ENCODE peak calls at places on chromosome X, in four cellular contexts. One of them, this sample, is unnamed.

GRCh38 chrX:154037754-154038153 is 18.1 kb upstream of the IRAK1 start:
- DNase-seq in mesendoderm: no peak
- DNase-seq in H9: no peak
- DNase-seq in H1: no peak
- DNase-seq in this sample: no peak

GRCh38 chrX:46173159-46173558 is 372.1 kb downstream of the ZNF674 start:
- DNase-seq in H9: no peak
- DNase-seq in mesendoderm: no peak
- DNase-seq in H1: no peak
- DNase-seq in this sample: no peak

GRCh38 chrX:124393238-124393637 is 46.9 kb downstream of the SH2D1A start:
- DNase-seq in H9: no peak
- DNase-seq in H1: no peak
- DNase-seq in mesendoderm: no peak
- DNase-seq in this sample: no peak

GRCh38 chrX:19566359-19567141 is 51.2 kb upstream of the MAP3K15 start:
- DNase-seq in H1: no peak
- DNase-seq in H9: no peak
- DNase-seq in mesendoderm: peak; percentile 81
- DNase-seq in this sample: peak; percentile 69

GRCh38 chrX:79065696-79066095 is 78.8 kb upstream of the GPR174 start:
- DNase-seq in mesendoderm: no peak
- DNase-seq in H1: no peak
- DNase-seq in H9: no peak
- DNase-seq in this sample: no peak

GRCh38 chrX:21373637-21374162 is 518 bp upstream of the CNKSR2 start:
- DNase-seq in mesendoderm: peak; percentile 20
- DNase-seq in H1: no peak
- DNase-seq in H9: peak; percentile 28
- DNase-seq in this sample: no peak

GRCh38 chrX:105150557-105150956 is 69.9 kb downstream of the TEX13A start:
- DNase-seq in H9: no peak
- DNase-seq in mesendoderm: no peak
- DNase-seq in H1: no peak
- DNase-seq in this sample: no peak

GRCh38 chrX:112816908-112817307 is 23.7 kb downstream of the AMOT start:
- DNase-seq in H9: no peak
- DNase-seq in H1: no peak
- DNase-seq in mesendoderm: no peak
- DNase-seq in this sample: no peak

GRCh38 chrX:132025085-132025484 is 2.0 kb downstream of the STK26 start:
- DNase-seq in mesendoderm: peak; percentile 48
- DNase-seq in H1: no peak
- DNase-seq in H9: no peak
- DNase-seq in this sample: no peak

GRCh38 chrX:88613338-88613737 is 133.7 kb upstream of the CPXCR1 start:
- DNase-seq in H1: no peak
- DNase-seq in mesendoderm: peak; percentile 68
- DNase-seq in H9: peak; percentile 32
- DNase-seq in this sample: no peak

GRCh38 chrX:65196758-65197371 is 220.6 kb upstream of the ZC4H2 start:
- DNase-seq in H1: peak; percentile 56
- DNase-seq in H9: peak; percentile 82
- DNase-seq in mesendoderm: peak; percentile 96
- DNase-seq in this sample: no peak
- H2BK5ac ChIP-seq in H1: no peak overlapping the region
- H2BK5ac ChIP-seq in H9: no peak overlapping the region
- H2BK5ac ChIP-seq in mesendoderm: no peak overlapping the region
- H2BK5ac ChIP-seq in this sample: no peak overlapping the region

GRCh38 chrX:80485543-80485942 is 65.3 kb downstream of the TENT5D start:
- DNase-seq in H9: no peak
- DNase-seq in mesendoderm: no peak
- DNase-seq in H1: no peak
- DNase-seq in this sample: no peak

GRCh38 chrX:80486299-80486698 is 66.1 kb downstream of the TENT5D start:
- DNase-seq in H1: no peak
- DNase-seq in H9: no peak
- DNase-seq in mesendoderm: no peak
- DNase-seq in this sample: no peak

DNA sequence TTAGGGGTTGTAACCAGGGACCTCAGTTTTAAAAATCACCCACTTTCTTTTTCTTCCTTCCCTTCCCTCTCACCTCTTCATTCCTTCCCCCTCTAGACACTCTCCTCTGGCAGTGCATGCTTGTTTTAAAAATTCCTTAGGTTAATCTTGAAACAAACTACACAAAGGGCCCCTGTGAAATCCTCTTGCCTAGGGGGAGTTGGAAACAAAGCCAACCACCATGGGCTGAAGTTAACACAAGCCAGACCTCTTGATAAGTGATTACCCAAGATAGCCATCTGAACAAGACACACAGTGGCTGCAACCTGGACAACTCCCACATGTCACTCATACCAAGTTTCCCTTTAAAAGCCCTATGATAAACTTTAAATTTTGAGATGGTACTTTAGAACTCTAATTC is 68.9 kb downstream of the TENT5D start:
- DNase-seq in H1: no peak
- DNase-seq in mesendoderm: no peak
- DNase-seq in H9: no peak
- DNase-seq in this sample: no peak
- H3K56ac ChIP-seq in H1: no peak overlapping the region
- H3K56ac ChIP-seq in mesendoderm: no peak overlapping the region
- H3K56ac ChIP-seq in H9: no peak overlapping the region
- H3K56ac ChIP-seq in this sample: no peak overlapping the region

GRCh38 chrX:22397566-22397965 is 124.9 kb downstream of the CBLL2 start:
- DNase-seq in H9: no peak
- DNase-seq in mesendoderm: no peak
- DNase-seq in H1: no peak
- DNase-seq in this sample: peak; percentile 55
- H2BK5ac ChIP-seq in H9: no peak overlapping the region
- H2BK5ac ChIP-seq in mesendoderm: no peak overlapping the region
- H2BK5ac ChIP-seq in H1: no peak overlapping the region
- H2BK5ac ChIP-seq in this sample: peak overlapping the region; percentile 19

DNA sequence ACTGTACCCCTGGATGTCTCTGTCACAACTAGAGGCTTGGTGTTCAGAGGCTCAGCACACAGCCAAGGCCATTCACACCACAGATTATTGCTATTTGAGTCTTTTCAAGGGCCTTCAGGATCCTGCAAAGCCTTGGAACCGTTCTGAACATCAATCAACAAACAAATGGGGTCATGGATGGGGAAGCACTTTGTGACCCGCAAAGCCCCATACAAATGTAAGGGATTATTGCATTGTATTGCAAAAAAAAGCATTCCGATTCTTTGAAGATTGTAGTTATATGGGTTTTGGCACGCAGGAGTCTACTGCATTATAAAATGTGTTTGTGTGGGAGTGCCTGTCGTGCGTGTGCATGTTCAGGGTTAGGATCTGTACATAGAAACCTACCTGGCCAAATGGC is 17.3 kb upstream of the BCORL1 start:
- DNase-seq in H1: no peak
- DNase-seq in H9: no peak
- DNase-seq in mesendoderm: no peak
- DNase-seq in this sample: no peak
- H3K56ac ChIP-seq in H1: no peak overlapping the region
- H3K56ac ChIP-seq in H9: no peak overlapping the region
- H3K56ac ChIP-seq in mesendoderm: no peak overlapping the region
- H3K56ac ChIP-seq in this sample: no peak overlapping the region

GRCh38 chrX:16250296-16250695 is 83.0 kb downstream of the MAGEB17 start:
- DNase-seq in H9: no peak
- DNase-seq in H1: no peak
- DNase-seq in mesendoderm: no peak
- DNase-seq in this sample: peak; percentile 13

DNA sequence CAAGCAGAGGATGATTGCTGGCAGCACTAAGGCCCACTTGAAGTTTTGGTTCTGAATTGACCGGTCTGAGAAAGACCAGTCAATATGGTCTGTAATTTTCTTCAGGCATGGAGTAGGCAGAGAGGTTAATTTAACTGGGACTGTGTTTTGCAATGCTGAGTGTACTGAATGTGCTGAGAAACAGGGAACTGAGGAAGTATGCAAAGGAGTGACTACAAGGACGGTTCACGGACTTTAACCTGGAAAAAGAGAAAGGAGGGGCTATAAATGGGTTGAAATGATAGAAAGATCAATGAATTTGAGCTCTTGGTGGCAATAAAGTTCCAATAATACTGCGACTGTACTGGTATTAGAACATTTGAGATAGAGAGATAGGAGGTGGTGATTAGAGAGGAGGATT is 84.5 kb downstream of the MAGEB17 start:
- DNase-seq in mesendoderm: no peak
- DNase-seq in H1: no peak
- DNase-seq in H9: no peak
- DNase-seq in this sample: no peak
- H2BK5ac ChIP-seq in mesendoderm: no peak overlapping the region
- H2BK5ac ChIP-seq in H1: no peak overlapping the region
- H2BK5ac ChIP-seq in H9: no peak overlapping the region
- H2BK5ac ChIP-seq in this sample: no peak overlapping the region

GRCh38 chrX:26778320-26778888 is 562.4 kb downstream of the MAGEB5 start:
- DNase-seq in mesendoderm: peak; percentile 48
- DNase-seq in H1: no peak
- DNase-seq in H9: no peak
- DNase-seq in this sample: no peak
- H3K56ac ChIP-seq in mesendoderm: no peak overlapping the region
- H3K56ac ChIP-seq in H1: no peak overlapping the region
- H3K56ac ChIP-seq in H9: no peak overlapping the region
- H3K56ac ChIP-seq in this sample: no peak overlapping the region

GRCh38 chrX:38804481-38805293 is 3.4 kb downstream of the MID1IP1 start:
- DNase-seq in H1: peak; percentile 45
- DNase-seq in mesendoderm: peak; percentile 44
- DNase-seq in H9: no peak
- DNase-seq in this sample: no peak
- H2BK5ac ChIP-seq in H1: peak overlapping the region; percentile 89
- H2BK5ac ChIP-seq in mesendoderm: peak overlapping the region; percentile 85
- H2BK5ac ChIP-seq in H9: peak overlapping the region; percentile 85
- H2BK5ac ChIP-seq in this sample: peak overlapping the region; percentile 82

DNA sequence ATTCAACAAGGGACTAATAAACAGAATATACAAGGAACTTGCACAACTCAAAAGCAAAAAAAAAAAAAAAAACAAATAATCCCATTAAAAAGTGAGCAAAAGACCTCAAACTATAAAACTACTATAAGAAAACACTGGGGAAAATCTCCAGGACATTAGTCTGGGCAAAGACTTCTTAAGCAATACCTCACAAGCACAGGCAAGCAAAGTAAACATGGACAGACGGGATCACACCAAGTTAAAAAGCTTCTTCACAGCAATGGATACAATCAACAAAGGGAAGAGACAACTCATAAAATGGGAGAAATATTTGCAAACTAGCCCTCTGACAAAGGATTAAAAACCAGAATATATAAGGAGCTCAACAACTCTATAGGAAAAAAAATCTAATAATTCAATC is 17.1 kb upstream of the BMP15 start:
- DNase-seq in H1: no peak
- DNase-seq in mesendoderm: no peak
- DNase-seq in H9: no peak
- DNase-seq in this sample: no peak
- H3K56ac ChIP-seq in H1: no peak overlapping the region
- H3K56ac ChIP-seq in mesendoderm: no peak overlapping the region
- H3K56ac ChIP-seq in H9: no peak overlapping the region
- H3K56ac ChIP-seq in this sample: no peak overlapping the region